ENCODE peak calls at places on chromosomes 12 and 14, in four cellular contexts. P is Daoy, B is HAP-1, T is A172. Z is an unnamed sample.

GRCh38 chr14:23162800-23163199 is 20.7 kb downstream of the SLC7A8 start:
- DNase-seq in T (no peak), B (no peak), P (no peak), Z (no peak)

GRCh38 chr12:68780731-68781130 is 27.2 kb upstream of the MDM2 start:
- DNase-seq in T (no peak), B (no peak), P (no peak), Z (no peak)

GRCh38 chr12:18382486-18382885 is 121.2 kb downstream of the PIK3C2G start:
- DNase-seq in B (no peak), P (no peak), T (peak), Z (no peak)

GRCh38 chr12:116186482-116187157 is 90.9 kb downstream of the MED13L start:
- DNase-seq in T (no peak), B (no peak), P (no peak), Z (no peak)

GRCh38 chr14:55129428-55130193 is 559 bp downstream of the LGALS3 start:
- DNase-seq in T (peak), P (peak), B (peak), Z (no peak)

GRCh38 chr14:83085725-83086124 is 1552.1 kb upstream of the SEL1L start:
- DNase-seq in T (no peak), P (no peak), B (no peak), Z (no peak)

GRCh38 chr12:49505672-49506071 is 33.2 kb upstream of the KCNH3 start:
- DNase-seq in P (no peak), B (no peak), T (no peak), Z (no peak)

GRCh38 chr12:95674631-95675030 is 115.9 kb downstream of the NTN4 start:
- DNase-seq in T (no peak), B (peak), P (no peak), Z (no peak)

GRCh38 chr14:45246151-45246550 is 6.9 kb downstream of the MIS18BP1 start:
- DNase-seq in T (no peak), B (no peak), P (no peak), Z (no peak)

GRCh38 chr12:122080149-122081107 is 1.9 kb downstream of the MLXIP start:
- DNase-seq in P (peak), T (peak), B (peak), Z (no peak)

GRCh38 chr14:50082784-50083466 is 33.4 kb downstream of the VCPKMT start:
- DNase-seq in B (no peak), T (no peak), P (peak), Z (no peak)

GRCh38 chr12:32402170-32402569 is 2.8 kb downstream of the FGD4 start:
- DNase-seq in P (no peak), B (no peak), T (no peak), Z (no peak)

GRCh38 chr14:56108057-56108456 is 10.2 kb upstream of the PELI2 start:
- DNase-seq in T (no peak), B (no peak), P (no peak), Z (no peak)

GRCh38 chr12:130468700-130469245 is 131.1 kb downstream of the PIWIL1 start:
- DNase-seq in T (no peak), B (no peak), P (no peak), Z (no peak)

GRCh38 chr14:74601982-74602381 is 10.1 kb downstream of the LTBP2 start:
- DNase-seq in T (no peak), B (no peak), P (no peak), Z (no peak)

GRCh38 chr12:19489168-19489567 is 49.9 kb downstream of the AEBP2 start:
- DNase-seq in P (no peak), T (no peak), B (no peak), Z (no peak)

GRCh38 chr12:78473136-78473535 is 391.4 kb upstream of the SYT1 start:
- DNase-seq in P (peak), T (no peak), B (no peak), Z (no peak)

GRCh38 chr14:39265032-39265431 is 31.3 kb downstream of the MIA2 start:
- DNase-seq in T (peak), P (peak), B (no peak), Z (no peak)

GRCh38 chr14:24368562-24369252 is 723 bp downstream of the NFATC4 start:
- DNase-seq in P (peak), B (peak), T (no peak), Z (no peak)

GRCh38 chr14:96423012-96423411 is 31.1 kb downstream of the AK7 start:
- DNase-seq in P (no peak), B (no peak), T (no peak), Z (no peak)

GRCh38 chr14:101199028-101199770 is 295.7 kb upstream of the RTL1 start:
- DNase-seq in T (no peak), B (peak), P (no peak), Z (no peak)

GRCh38 chr12:93602897-93603668 is 30.6 kb downstream of the SOCS2 start:
- DNase-seq in T (no peak), B (no peak), P (no peak), Z (no peak)

GRCh38 chr12:24955853-24956252 is 7.0 kb upstream of the BCAT1 start:
- DNase-seq in T (no peak), P (no peak), B (no peak), Z (no peak)

GRCh38 chr12:67070307-67070600 is 198.9 kb upstream of the CAND1 start:
- DNase-seq in T (no peak), B (no peak), P (peak), Z (no peak)

GRCh38 chr14:103140316-103141109 is 17.3 kb downstream of the TNFAIP2 start:
- DNase-seq in T (no peak), P (peak), B (no peak), Z (no peak)

GRCh38 chr12:94571556-94571955 is 78.8 kb downstream of the TMCC3 start:
- DNase-seq in P (peak), B (peak), T (peak), Z (no peak)

GRCh38 chr12:113103756-113104450 is 31.7 kb downstream of the RASAL1 start:
- DNase-seq in T (no peak), P (no peak), B (no peak), Z (no peak)